ENCODE peak calls at places on chromosomes 12 and 14, in ten cellular contexts. One of them, this sample, is unnamed.

GRCh38 chr14:51209457-51209856 is 30.6 kb upstream of the TMX1 start:
- DNase-seq in choroid plexus epithelial cell: no peak
- DNase-seq in GM23338: no peak
- DNase-seq in A549: no peak
- DNase-seq in NCI-H146: peak; percentile 78
- DNase-seq in nephron progenitor cell: no peak
- DNase-seq in activated effector memory CD4-positive, alpha-beta T cell treated with Interleukin-2 at 50 U/mL for 16 hours: no peak
- DNase-seq in NCI-H774: peak; percentile 74
- DNase-seq in stimulated activated CD4-positive, alpha-beta T cell treated with anti-CD3 and anti-CD28 coated beads, Interleukin-4, amount 100 ng/mL, for 48 hours: no peak
- DNase-seq in activated T-helper 1 cell treated with anti-CD3 and anti-CD28 coated beads, Interleukin-2, amount 50 U/mL, for 16 hours: no peak
- DNase-seq in this sample: no peak

GRCh38 chr14:102088012-102088792 is 1.4 kb upstream of the HSP90AA1 start:
- DNase-seq in activated effector memory CD4-positive, alpha-beta T cell treated with Interleukin-2 at 50 U/mL for 16 hours: peak; percentile 26
- DNase-seq in choroid plexus epithelial cell: peak; percentile 54
- DNase-seq in A549: no peak
- DNase-seq in GM23338: peak; percentile 84
- DNase-seq in nephron progenitor cell: peak; percentile 36
- DNase-seq in NCI-H146: no peak
- DNase-seq in stimulated activated CD4-positive, alpha-beta T cell treated with anti-CD3 and anti-CD28 coated beads, Interleukin-4, amount 100 ng/mL, for 48 hours: peak; percentile 40
- DNase-seq in activated T-helper 1 cell treated with anti-CD3 and anti-CD28 coated beads, Interleukin-2, amount 50 U/mL, for 16 hours: peak; percentile 37
- DNase-seq in NCI-H774: no peak
- DNase-seq in this sample: peak; percentile 56

GRCh38 chr12:120358412-120359158 is 10.4 kb downstream of the MSI1 start:
- DNase-seq in stimulated activated CD4-positive, alpha-beta T cell treated with anti-CD3 and anti-CD28 coated beads, Interleukin-4, amount 100 ng/mL, for 48 hours: no peak
- DNase-seq in activated T-helper 1 cell treated with anti-CD3 and anti-CD28 coated beads, Interleukin-2, amount 50 U/mL, for 16 hours: no peak
- DNase-seq in NCI-H774: no peak
- DNase-seq in NCI-H146: no peak
- DNase-seq in activated effector memory CD4-positive, alpha-beta T cell treated with Interleukin-2 at 50 U/mL for 16 hours: no peak
- DNase-seq in A549: no peak
- DNase-seq in nephron progenitor cell: peak; percentile 39
- DNase-seq in choroid plexus epithelial cell: no peak
- DNase-seq in GM23338: peak; percentile 89
- DNase-seq in this sample: no peak

GRCh38 chr12:55671746-55672145 is 35.1 kb downstream of the OR10P1 start:
- DNase-seq in stimulated activated CD4-positive, alpha-beta T cell treated with anti-CD3 and anti-CD28 coated beads, Interleukin-4, amount 100 ng/mL, for 48 hours: no peak
- DNase-seq in nephron progenitor cell: no peak
- DNase-seq in activated T-helper 1 cell treated with anti-CD3 and anti-CD28 coated beads, Interleukin-2, amount 50 U/mL, for 16 hours: no peak
- DNase-seq in choroid plexus epithelial cell: no peak
- DNase-seq in A549: no peak
- DNase-seq in NCI-H774: no peak
- DNase-seq in activated effector memory CD4-positive, alpha-beta T cell treated with Interleukin-2 at 50 U/mL for 16 hours: no peak
- DNase-seq in NCI-H146: no peak
- DNase-seq in GM23338: no peak
- DNase-seq in this sample: no peak

GRCh38 chr14:104753528-104754212 is 723 bp downstream of the SIVA1 start:
- DNase-seq in activated effector memory CD4-positive, alpha-beta T cell treated with Interleukin-2 at 50 U/mL for 16 hours: no peak
- DNase-seq in nephron progenitor cell: no peak
- DNase-seq in NCI-H146: peak; percentile 65
- DNase-seq in stimulated activated CD4-positive, alpha-beta T cell treated with anti-CD3 and anti-CD28 coated beads, Interleukin-4, amount 100 ng/mL, for 48 hours: no peak
- DNase-seq in choroid plexus epithelial cell: peak; percentile 22
- DNase-seq in A549: no peak
- DNase-seq in GM23338: peak; percentile 44
- DNase-seq in activated T-helper 1 cell treated with anti-CD3 and anti-CD28 coated beads, Interleukin-2, amount 50 U/mL, for 16 hours: no peak
- DNase-seq in NCI-H774: no peak
- DNase-seq in this sample: peak; percentile 17

GRCh38 chr12:49667319-49668090 is 39.7 kb downstream of the FMNL3 start:
- DNase-seq in choroid plexus epithelial cell: peak; percentile 69
- DNase-seq in activated effector memory CD4-positive, alpha-beta T cell treated with Interleukin-2 at 50 U/mL for 16 hours: no peak
- DNase-seq in A549: no peak
- DNase-seq in NCI-H146: no peak
- DNase-seq in NCI-H774: no peak
- DNase-seq in activated T-helper 1 cell treated with anti-CD3 and anti-CD28 coated beads, Interleukin-2, amount 50 U/mL, for 16 hours: no peak
- DNase-seq in nephron progenitor cell: no peak
- DNase-seq in GM23338: no peak
- DNase-seq in stimulated activated CD4-positive, alpha-beta T cell treated with anti-CD3 and anti-CD28 coated beads, Interleukin-4, amount 100 ng/mL, for 48 hours: no peak
- DNase-seq in this sample: no peak

GRCh38 chr12:52036587-52037171 is 14.6 kb upstream of the NR4A1 start:
- DNase-seq in choroid plexus epithelial cell: peak; percentile 72
- DNase-seq in nephron progenitor cell: peak; percentile 85
- DNase-seq in activated T-helper 1 cell treated with anti-CD3 and anti-CD28 coated beads, Interleukin-2, amount 50 U/mL, for 16 hours: peak; percentile 80
- DNase-seq in GM23338: peak; percentile 84
- DNase-seq in NCI-H146: peak; percentile 76
- DNase-seq in activated effector memory CD4-positive, alpha-beta T cell treated with Interleukin-2 at 50 U/mL for 16 hours: peak; percentile 68
- DNase-seq in stimulated activated CD4-positive, alpha-beta T cell treated with anti-CD3 and anti-CD28 coated beads, Interleukin-4, amount 100 ng/mL, for 48 hours: peak; percentile 57
- DNase-seq in NCI-H774: peak; percentile 80
- DNase-seq in A549: peak; percentile 67
- DNase-seq in this sample: peak; percentile 66

GRCh38 chr12:71472441-71472911 is 32.9 kb downstream of the LGR5 start:
- DNase-seq in choroid plexus epithelial cell: no peak
- DNase-seq in GM23338: no peak
- DNase-seq in NCI-H146: no peak
- DNase-seq in nephron progenitor cell: no peak
- DNase-seq in stimulated activated CD4-positive, alpha-beta T cell treated with anti-CD3 and anti-CD28 coated beads, Interleukin-4, amount 100 ng/mL, for 48 hours: no peak
- DNase-seq in activated T-helper 1 cell treated with anti-CD3 and anti-CD28 coated beads, Interleukin-2, amount 50 U/mL, for 16 hours: no peak
- DNase-seq in A549: no peak
- DNase-seq in activated effector memory CD4-positive, alpha-beta T cell treated with Interleukin-2 at 50 U/mL for 16 hours: no peak
- DNase-seq in NCI-H774: no peak
- DNase-seq in this sample: no peak

GRCh38 chr12:106773286-106773685 is 1.2 kb upstream of the RIC8B start:
- DNase-seq in A549: no peak
- DNase-seq in stimulated activated CD4-positive, alpha-beta T cell treated with anti-CD3 and anti-CD28 coated beads, Interleukin-4, amount 100 ng/mL, for 48 hours: no peak
- DNase-seq in choroid plexus epithelial cell: no peak
- DNase-seq in NCI-H774: no peak
- DNase-seq in GM23338: peak; percentile 17
- DNase-seq in NCI-H146: peak; percentile 25
- DNase-seq in nephron progenitor cell: no peak
- DNase-seq in activated effector memory CD4-positive, alpha-beta T cell treated with Interleukin-2 at 50 U/mL for 16 hours: no peak
- DNase-seq in activated T-helper 1 cell treated with anti-CD3 and anti-CD28 coated beads, Interleukin-2, amount 50 U/mL, for 16 hours: no peak
- DNase-seq in this sample: no peak